ENCODE peak calls at places on chromosomes 3 and 15, in nine cellular contexts. One of them, this sample, is unnamed.

GRCh38 chr15:85329561-85330421 is 50.6 kb upstream of the AKAP13 start:
- DNase-seq in MV-4-11: peak; percentile 91
- DNase-seq in HFF-Myc: peak; percentile 92
- DNase-seq in activated CD8-positive, alpha-beta memory T cell treated with anti-CD3 and anti-CD28 coated beads for 48 hours: no peak
- DNase-seq in posterior cingulate gyrus: no peak
- DNase-seq in adrenal gland: no peak
- DNase-seq in Calu3: no peak
- DNase-seq in NCI-H1105: no peak
- DNase-seq in SW480: peak; percentile 62
- DNase-seq in this sample: peak; percentile 57

GRCh38 chr3:60073228-60073627 is 1023.4 kb upstream of the CFAP20DC start:
- DNase-seq in HFF-Myc: no peak
- DNase-seq in NCI-H1105: no peak
- DNase-seq in adrenal gland: no peak
- DNase-seq in activated CD8-positive, alpha-beta memory T cell treated with anti-CD3 and anti-CD28 coated beads for 48 hours: no peak
- DNase-seq in SW480: no peak
- DNase-seq in MV-4-11: no peak
- DNase-seq in posterior cingulate gyrus: no peak
- DNase-seq in Calu3: no peak
- DNase-seq in this sample: no peak

GRCh38 chr15:88023956-88024355 is 232.6 kb downstream of the NTRK3 start:
- DNase-seq in NCI-H1105: peak; percentile 9
- DNase-seq in activated CD8-positive, alpha-beta memory T cell treated with anti-CD3 and anti-CD28 coated beads for 48 hours: no peak
- DNase-seq in MV-4-11: no peak
- DNase-seq in adrenal gland: no peak
- DNase-seq in Calu3: no peak
- DNase-seq in posterior cingulate gyrus: no peak
- DNase-seq in SW480: no peak
- DNase-seq in HFF-Myc: no peak
- DNase-seq in this sample: no peak

GRCh38 chr3:170421147-170421641 is 2.5 kb downstream of the CLDN11 start:
- DNase-seq in MV-4-11: no peak
- DNase-seq in HFF-Myc: peak; percentile 29
- DNase-seq in activated CD8-positive, alpha-beta memory T cell treated with anti-CD3 and anti-CD28 coated beads for 48 hours: no peak
- DNase-seq in Calu3: no peak
- DNase-seq in NCI-H1105: no peak
- DNase-seq in SW480: peak; percentile 49
- DNase-seq in adrenal gland: no peak
- DNase-seq in posterior cingulate gyrus: no peak
- DNase-seq in this sample: no peak

GRCh38 chr3:137071104-137071503 is 113.3 kb downstream of the IL20RB start:
- DNase-seq in activated CD8-positive, alpha-beta memory T cell treated with anti-CD3 and anti-CD28 coated beads for 48 hours: no peak
- DNase-seq in posterior cingulate gyrus: no peak
- DNase-seq in Calu3: peak; percentile 16
- DNase-seq in NCI-H1105: no peak
- DNase-seq in SW480: no peak
- DNase-seq in MV-4-11: no peak
- DNase-seq in HFF-Myc: no peak
- DNase-seq in adrenal gland: no peak
- DNase-seq in this sample: no peak

GRCh38 chr3:29137601-29138000 is 143.3 kb upstream of the RBMS3 start:
- DNase-seq in Calu3: peak; percentile 4
- DNase-seq in posterior cingulate gyrus: no peak
- DNase-seq in NCI-H1105: no peak
- DNase-seq in HFF-Myc: no peak
- DNase-seq in SW480: peak; percentile 7
- DNase-seq in adrenal gland: no peak
- DNase-seq in activated CD8-positive, alpha-beta memory T cell treated with anti-CD3 and anti-CD28 coated beads for 48 hours: no peak
- DNase-seq in MV-4-11: no peak
- DNase-seq in this sample: no peak

GRCh38 chr3:179991877-179992276 is 44.9 kb downstream of the PEX5L start:
- DNase-seq in adrenal gland: no peak
- DNase-seq in posterior cingulate gyrus: no peak
- DNase-seq in Calu3: no peak
- DNase-seq in MV-4-11: no peak
- DNase-seq in HFF-Myc: no peak
- DNase-seq in NCI-H1105: no peak
- DNase-seq in activated CD8-positive, alpha-beta memory T cell treated with anti-CD3 and anti-CD28 coated beads for 48 hours: no peak
- DNase-seq in SW480: no peak
- DNase-seq in this sample: no peak

GRCh38 chr3:30226606-30227151 is 379.7 kb upstream of the TGFBR2 start:
- DNase-seq in HFF-Myc: no peak
- DNase-seq in posterior cingulate gyrus: no peak
- DNase-seq in adrenal gland: no peak
- DNase-seq in SW480: no peak
- DNase-seq in NCI-H1105: no peak
- DNase-seq in Calu3: no peak
- DNase-seq in activated CD8-positive, alpha-beta memory T cell treated with anti-CD3 and anti-CD28 coated beads for 48 hours: no peak
- DNase-seq in MV-4-11: no peak
- DNase-seq in this sample: no peak

GRCh38 chr3:23624305-23624704 is 181.4 kb upstream of the UBE2E1 start:
- DNase-seq in HFF-Myc: no peak
- DNase-seq in adrenal gland: no peak
- DNase-seq in activated CD8-positive, alpha-beta memory T cell treated with anti-CD3 and anti-CD28 coated beads for 48 hours: no peak
- DNase-seq in MV-4-11: no peak
- DNase-seq in Calu3: no peak
- DNase-seq in SW480: peak; percentile 7
- DNase-seq in NCI-H1105: no peak
- DNase-seq in posterior cingulate gyrus: no peak
- DNase-seq in this sample: no peak